ENCODE peak calls at places on chromosomes 11 and 22, in four cellular contexts. A, K, G and C are unnamed samples.

GRCh38 chr22:47177334-47177815 is 414.9 kb downstream of the TBC1D22A start:
- DNase-seq in A (no peak), K (no peak), G (no peak), C (no peak)

GRCh38 chr22:35630891-35631290 is 13.8 kb upstream of the MB start:
- DNase-seq in A (no peak), K (no peak), G (no peak), C (no peak)

GRCh38 chr22:22955276-22955798 is 67.7 kb downstream of the IGLL5 start:
- DNase-seq in A (no peak), K (no peak), G (no peak), C (no peak)

GRCh38 chr11:16879690-16880089 is 134.5 kb downstream of the PLEKHA7 start:
- DNase-seq in A (no peak), K (no peak), G (no peak), C (no peak)

GRCh38 chr11:93648168-93648567 is 13.3 kb upstream of the CEP295 start:
- DNase-seq in A (no peak), K (no peak), G (no peak), C (peak)

GRCh38 chr11:69287968-69288882 is 5.7 kb upstream of the MYEOV start:
- DNase-seq in A (no peak), K (no peak), G (no peak), C (peak)

GRCh38 chr22:39221999-39222686 is 22.6 kb downstream of the PDGFB start:
- DNase-seq in A (no peak), K (no peak), G (no peak), C (no peak)

GRCh38 chr11:44952082-44952481 is 1.4 kb upstream of the TP53I11 start:
- DNase-seq in A (no peak), K (no peak), G (no peak), C (peak)

GRCh38 chr11:27319065-27319464 is 44.0 kb downstream of the CCDC34 start:
- DNase-seq in A (no peak), K (no peak), G (no peak), C (peak)

GRCh38 chr11:13929551-13929950 is 33.0 kb upstream of the SPON1 start:
- DNase-seq in A (no peak), K (no peak), G (no peak), C (no peak)

GRCh38 chr11:33116535-33116934 is 44.7 kb downstream of the CSTF3 start:
- DNase-seq in A (no peak), K (no peak), G (no peak), C (no peak)

GRCh38 chr11:71244116-71244815 is 8.1 kb downstream of the SHANK2 start:
- DNase-seq in A (no peak), K (no peak), G (no peak), C (no peak)

GRCh38 chr11:73295996-73296318 is 12.1 kb upstream of the ARHGEF17 start:
- DNase-seq in A (no peak), K (no peak), G (no peak), C (no peak)

GRCh38 chr22:48772286-48772907 is 1055.3 kb downstream of the BRD1 start:
- DNase-seq in A (no peak), K (no peak), G (no peak), C (no peak)

GRCh38 chr11:119685073-119685746 is 43.8 kb downstream of the NECTIN1 start:
- DNase-seq in A (no peak), K (no peak), G (no peak), C (no peak)

GRCh38 chr11:83736689-83737088 is 450.5 kb upstream of the CCDC90B start:
- DNase-seq in A (no peak), K (no peak), G (no peak), C (no peak)

GRCh38 chr22:22025320-22026156 is 43.0 kb upstream of the TOP3B start:
- DNase-seq in A (no peak), K (no peak), G (no peak), C (no peak)

GRCh38 chr11:35146074-35146521 is 7.1 kb downstream of the CD44 start:
- DNase-seq in A (peak), K (no peak), G (peak), C (no peak)

GRCh38 chr22:38029370-38029769 is 27.8 kb upstream of the PICK1 start:
- DNase-seq in A (no peak), K (no peak), G (no peak), C (no peak)

GRCh38 chr11:9691865-9692264 is 28.0 kb downstream of the SWAP70 start:
- DNase-seq in A (no peak), K (no peak), G (no peak), C (peak)

GRCh38 chr11:72224587-72225410 is at the start of gene INPPL1:
- DNase-seq in A (no peak), K (no peak), G (no peak), C (peak)

GRCh38 chr11:125062931-125063428 is at the start of gene SLC37A2:
- DNase-seq in A (no peak), K (no peak), G (peak), C (peak)

GRCh38 chr22:42865536-42865935 is 8.5 kb upstream of the ARFGAP3 start:
- DNase-seq in A (no peak), K (no peak), G (no peak), C (no peak)

GRCh38 chr11:129643031-129643721 is 172.5 kb upstream of the TMEM45B start:
- DNase-seq in A (no peak), K (no peak), G (no peak), C (no peak)

GRCh38 chr11:69198891-69199582 is 43.3 kb downstream of the SMIM38 start:
- DNase-seq in A (no peak), K (no peak), G (no peak), C (no peak)

GRCh38 chr11:14042686-14043440 is 80.3 kb downstream of the SPON1 start:
- DNase-seq in A (no peak), K (no peak), G (no peak), C (no peak)

GRCh38 chr11:67273260-67273990 is 7.2 kb downstream of the GRK2 start:
- DNase-seq in A (no peak), K (no peak), G (no peak), C (no peak)

GRCh38 chr11:26947904-26948639 is 45.8 kb upstream of the FIBIN start:
- DNase-seq in A (no peak), K (no peak), G (no peak), C (no peak)